ENCODE peak calls at places on chromosome 11, in four cellular contexts. One of them, this sample, is unnamed.

GRCh38 chr11:76143274-76143673 is 63.0 kb downstream of the WNT11 start:
- DNase-seq in HCT116: no peak
- DNase-seq in H1: no peak
- DNase-seq in GM12878: no peak
- DNase-seq in this sample: no peak

GRCh38 chr11:8914661-8915018 is 3.7 kb downstream of the AKIP1 start:
- DNase-seq in HCT116: no peak
- DNase-seq in H1: no peak
- DNase-seq in GM12878: no peak
- DNase-seq in this sample: no peak

GRCh38 chr11:11524436-11525038 is 97.3 kb downstream of the GALNT18 start:
- DNase-seq in HCT116: no peak
- DNase-seq in H1: no peak
- DNase-seq in GM12878: no peak
- DNase-seq in this sample: no peak

GRCh38 chr11:118055966-118056365 is 20.9 kb upstream of the TMPRSS4 start:
- DNase-seq in HCT116: no peak
- DNase-seq in H1: no peak
- DNase-seq in GM12878: no peak
- DNase-seq in this sample: no peak

GRCh38 chr11:72598901-72599300 is 75.3 kb downstream of the PDE2A start:
- DNase-seq in HCT116: no peak
- DNase-seq in H1: peak
- DNase-seq in GM12878: no peak
- DNase-seq in this sample: no peak

GRCh38 chr11:88341852-88342251 is 4.3 kb upstream of the CTSC start:
- DNase-seq in HCT116: no peak
- DNase-seq in H1: peak
- DNase-seq in GM12878: no peak
- DNase-seq in this sample: no peak

GRCh38 chr11:111797145-111797581 is 31.0 kb upstream of the PPP2R1B start:
- DNase-seq in HCT116: no peak
- DNase-seq in H1: no peak
- DNase-seq in GM12878: peak
- DNase-seq in this sample: no peak

GRCh38 chr11:129959687-129960086 is 42.9 kb downstream of the PRDM10 start:
- DNase-seq in HCT116: no peak
- DNase-seq in H1: no peak
- DNase-seq in GM12878: no peak
- DNase-seq in this sample: no peak

GRCh38 chr11:126415669-126416420 is 60.4 kb downstream of the ST3GAL4 start:
- DNase-seq in HCT116: no peak
- DNase-seq in H1: no peak
- DNase-seq in GM12878: no peak
- DNase-seq in this sample: no peak

GRCh38 chr11:34977039-34977906 is 60.9 kb downstream of the PDHX start:
- DNase-seq in HCT116: peak
- DNase-seq in H1: no peak
- DNase-seq in GM12878: no peak
- DNase-seq in this sample: no peak

GRCh38 chr11:69931994-69932910 is 113.0 kb upstream of the FGF3 start:
- DNase-seq in HCT116: no peak
- DNase-seq in H1: no peak
- DNase-seq in GM12878: no peak
- DNase-seq in this sample: no peak

GRCh38 chr11:15967166-15967565 is 389.2 kb downstream of the SOX6 start:
- DNase-seq in HCT116: no peak
- DNase-seq in H1: no peak
- DNase-seq in GM12878: no peak
- DNase-seq in this sample: no peak

GRCh38 chr11:35761887-35762286 is 99.3 kb downstream of the TRIM44 start:
- DNase-seq in HCT116: no peak
- DNase-seq in H1: no peak
- DNase-seq in GM12878: no peak
- DNase-seq in this sample: no peak

GRCh38 chr11:127274328-127274676 is 273.7 kb upstream of the KIRREL3 start:
- DNase-seq in HCT116: no peak
- DNase-seq in H1: no peak
- DNase-seq in GM12878: no peak
- DNase-seq in this sample: no peak

GRCh38 chr11:126109941-126110731 is 47.5 kb upstream of the CDON start:
- DNase-seq in HCT116: no peak
- DNase-seq in H1: no peak
- DNase-seq in GM12878: no peak
- DNase-seq in this sample: no peak

GRCh38 chr11:109726061-109726460 is 304.1 kb downstream of the C11orf87 start:
- DNase-seq in HCT116: no peak
- DNase-seq in H1: no peak
- DNase-seq in GM12878: no peak
- DNase-seq in this sample: no peak

GRCh38 chr11:10742460-10743208 is 8.4 kb upstream of the CTR9 start:
- DNase-seq in HCT116: no peak
- DNase-seq in H1: no peak
- DNase-seq in GM12878: no peak
- DNase-seq in this sample: no peak

GRCh38 chr11:662689-663274 is 25.7 kb downstream of the DRD4 start:
- DNase-seq in HCT116: peak
- DNase-seq in H1: peak
- DNase-seq in GM12878: no peak
- DNase-seq in this sample: no peak

GRCh38 chr11:9716275-9717039 is 52.6 kb downstream of the SWAP70 start:
- DNase-seq in HCT116: no peak
- DNase-seq in H1: no peak
- DNase-seq in GM12878: peak
- DNase-seq in this sample: no peak

GRCh38 chr11:96246718-96247540 is 96.1 kb downstream of the MAML2 start:
- DNase-seq in HCT116: peak
- DNase-seq in H1: no peak
- DNase-seq in GM12878: no peak
- DNase-seq in this sample: no peak

GRCh38 chr11:19821412-19821875 is 108.8 kb downstream of the NAV2 start:
- DNase-seq in HCT116: no peak
- DNase-seq in H1: no peak
- DNase-seq in GM12878: no peak
- DNase-seq in this sample: no peak
- TF ChIP-seq ZNF274 in HCT116: no peak
- TF ChIP-seq ZNF274 in H1: no peak
- TF ChIP-seq ZNF274 in GM12878: no peak
- TF ChIP-seq ZNF274 in this sample: no peak

GRCh38 chr11:101510608-101511007 is 73.2 kb downstream of the TRPC6 start:
- DNase-seq in HCT116: no peak
- DNase-seq in H1: no peak
- DNase-seq in GM12878: no peak
- DNase-seq in this sample: no peak

DNA sequence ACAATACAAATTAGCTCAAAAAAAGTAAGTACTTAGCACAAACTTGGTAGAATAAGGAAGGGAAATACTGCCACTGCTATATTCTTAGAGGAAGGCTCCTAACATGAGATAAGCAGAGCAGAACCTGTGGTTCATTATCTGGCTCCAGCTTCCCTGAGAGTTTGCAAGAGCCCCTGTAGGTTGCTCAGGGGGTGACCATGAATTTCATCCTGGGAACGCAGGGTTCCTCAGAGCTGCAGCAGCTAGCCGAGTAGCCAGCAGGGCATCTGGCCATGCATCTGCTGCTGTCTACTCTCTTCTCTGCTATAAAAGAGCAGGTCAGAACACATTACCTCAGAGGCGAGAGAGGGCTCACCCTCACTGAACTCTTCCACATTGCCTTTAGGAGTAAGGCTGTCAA is 67.3 kb downstream of the TRPC6 start:
- DNase-seq in HCT116: no peak
- DNase-seq in H1: no peak
- DNase-seq in GM12878: no peak
- DNase-seq in this sample: peak
- H3K9ac ChIP-seq in HCT116: no peak
- H3K9ac ChIP-seq in H1: no peak
- H3K9ac ChIP-seq in GM12878: no peak
- H3K9ac ChIP-seq in this sample: no peak

GRCh38 chr11:93655581-93656255 is 5.8 kb upstream of the CEP295 start:
- DNase-seq in HCT116: no peak
- DNase-seq in H1: no peak
- DNase-seq in GM12878: no peak
- DNase-seq in this sample: no peak
- TF ChIP-seq ZNF274 in HCT116: no peak
- TF ChIP-seq ZNF274 in H1: no peak
- TF ChIP-seq ZNF274 in GM12878: no peak
- TF ChIP-seq ZNF274 in this sample: no peak

GRCh38 chr11:71577469-71578004 is 5.1 kb downstream of the KRTAP5-11 start:
- DNase-seq in HCT116: no peak
- DNase-seq in H1: no peak
- DNase-seq in GM12878: no peak
- DNase-seq in this sample: no peak

GRCh38 chr11:71581826-71582225 is 849 bp downstream of the KRTAP5-11 start:
- DNase-seq in HCT116: no peak
- DNase-seq in H1: no peak
- DNase-seq in GM12878: no peak
- DNase-seq in this sample: no peak

GRCh38 chr11:71582309-71582895 is at the start of gene KRTAP5-11:
- DNase-seq in HCT116: no peak
- DNase-seq in H1: no peak
- DNase-seq in GM12878: no peak
- DNase-seq in this sample: no peak

GRCh38 chr11:71574418-71574817 is 8.3 kb downstream of the KRTAP5-11 start:
- DNase-seq in HCT116: no peak
- DNase-seq in H1: no peak
- DNase-seq in GM12878: no peak
- DNase-seq in this sample: no peak

DNA sequence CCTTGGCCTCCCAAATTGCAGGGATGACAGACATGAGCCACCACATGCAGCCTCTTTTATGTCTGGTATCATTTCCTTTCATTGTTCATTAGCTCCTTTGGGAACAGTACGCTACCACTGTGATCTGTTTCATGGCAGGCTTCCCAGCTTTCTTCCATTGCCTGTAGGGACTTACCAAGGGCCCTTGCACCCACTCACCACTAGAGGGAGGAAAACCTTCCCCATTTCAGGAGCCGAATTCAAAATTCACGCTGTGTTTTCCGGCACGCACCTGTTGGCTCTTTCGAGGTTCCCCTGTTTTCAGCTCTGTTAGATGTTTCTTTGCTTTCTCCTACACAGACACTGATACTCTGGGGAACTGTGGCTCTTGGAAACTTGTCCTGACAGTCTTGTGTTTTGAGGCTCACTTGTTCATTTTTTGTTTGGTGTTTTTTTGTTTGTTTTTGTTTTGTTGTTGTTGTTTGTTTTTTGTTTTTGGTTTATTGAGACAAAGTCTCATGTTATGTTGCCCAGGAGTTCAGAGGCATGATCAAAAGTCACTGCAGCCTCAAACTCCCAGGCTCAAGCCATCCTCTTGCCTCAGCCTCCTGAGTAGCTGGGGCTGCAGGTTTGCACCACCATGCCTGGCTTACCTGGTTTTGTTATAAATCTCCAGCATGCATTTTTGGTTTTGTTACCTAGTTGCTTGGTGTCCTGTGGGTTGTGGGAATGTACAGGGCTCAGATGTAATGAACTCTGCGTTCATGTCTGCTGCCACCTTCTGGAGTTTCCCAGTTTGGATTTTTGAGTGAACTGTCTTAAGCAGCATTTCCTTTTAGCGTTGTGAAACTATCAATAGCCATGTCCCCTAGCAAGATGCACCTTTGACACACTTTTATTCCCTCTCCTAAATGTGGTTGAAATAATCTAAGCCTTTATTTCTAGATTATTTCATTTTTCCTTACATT is 2.3 kb downstream of the KRTAP5-11 start:
- DNase-seq in HCT116: peak
- DNase-seq in H1: no peak
- DNase-seq in GM12878: no peak
- DNase-seq in this sample: peak
- H3K9ac ChIP-seq in HCT116: no peak
- H3K9ac ChIP-seq in H1: no peak
- H3K9ac ChIP-seq in GM12878: no peak
- H3K9ac ChIP-seq in this sample: no peak

DNA sequence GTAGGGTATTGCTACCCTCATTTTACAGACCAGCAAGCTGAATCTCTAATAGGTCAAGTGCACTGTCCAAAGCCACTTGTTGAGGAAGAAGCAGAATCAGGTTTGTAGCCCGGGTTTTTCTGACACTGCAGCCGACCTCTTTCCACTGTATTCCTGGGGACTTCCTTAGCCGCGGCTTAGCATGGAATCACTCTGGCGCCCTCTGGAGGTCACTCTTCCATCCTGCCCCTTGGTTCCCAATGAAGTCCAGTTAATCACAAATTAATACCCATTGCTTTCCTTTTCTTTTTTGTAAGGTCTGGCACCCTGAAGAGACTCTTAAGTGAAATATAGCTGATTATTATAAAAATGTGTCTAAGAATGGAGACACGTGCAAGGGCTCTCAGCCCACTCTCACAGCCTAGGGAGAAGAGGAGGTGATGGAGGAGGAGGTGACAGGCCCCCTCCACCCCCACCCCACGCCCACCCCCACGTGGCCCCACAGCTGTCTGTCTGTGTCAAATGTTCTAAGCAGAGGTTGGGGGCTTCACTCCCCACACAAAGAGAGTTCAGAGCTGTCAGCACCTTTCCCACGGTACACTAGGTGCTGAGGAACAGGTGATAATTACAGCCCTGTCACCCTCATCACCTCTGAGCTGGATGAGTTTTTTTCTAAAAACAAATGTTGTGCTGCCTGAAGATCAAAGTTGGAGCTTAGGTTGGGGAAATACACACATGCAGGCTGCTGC is 57.7 kb upstream of the DRD2 start:
- DNase-seq in HCT116: peak
- DNase-seq in H1: peak
- DNase-seq in GM12878: no peak
- DNase-seq in this sample: peak
- TF ChIP-seq ZNF274 in HCT116: no peak
- TF ChIP-seq ZNF274 in H1: no peak
- TF ChIP-seq ZNF274 in GM12878: no peak
- TF ChIP-seq ZNF274 in this sample: no peak